ENCODE peak calls at places on chromosome 20, in six cellular contexts. F is ascending aorta, V is Karpas-422, E is cardiac muscle cell, K is lower lobe of right lung, B is GM23248. Q is an unnamed sample. For H3K27me3 and H3K4me1, the result is how much of the 10 kb centered on the place peaks cover.

GRCh38 chr20:13852321-13852720 is 67.5 kb downstream of the NDUFAF5 start:
- DNase-seq in F (no peak), V (no peak), E (no peak), K (no peak), B (no peak), Q (no peak)

GRCh38 chr20:432677-433299 is 24.7 kb downstream of the RBCK1 start:
- DNase-seq in F (peak), V (no peak), E (no peak), K (no peak), B (no peak), Q (no peak)

GRCh38 chr20:23049933-23050838 is 714 bp upstream of the THBD start:
- DNase-seq in F (peak), V (no peak), E (peak), K (peak), B (peak), Q (peak)

GRCh38 chr20:20014659-20015058 is 2.5 kb upstream of the NAA20 start:
- DNase-seq in F (no peak), V (no peak), E (no peak), K (no peak), B (no peak), Q (no peak)

GRCh38 chr20:17967595-17968365 is 814 bp downstream of the SNX5 start:
- DNase-seq in F (no peak), V (peak), E (peak), K (no peak), B (peak), Q (no peak)

GRCh38 chr20:38883081-38883980 is 42.9 kb upstream of the FAM83D start:
- DNase-seq in F (no peak), V (no peak), E (peak), K (no peak), B (peak), Q (peak)

GRCh38 chr20:34736106-34736505 is 32.0 kb downstream of the TP53INP2 start:
- DNase-seq in F (no peak), V (no peak), E (no peak), K (no peak), B (no peak), Q (no peak)

GRCh38 chr20:34639755-34640222 is 37.1 kb downstream of the PIGU start:
- DNase-seq in F (no peak), V (no peak), E (no peak), K (no peak), B (no peak), Q (no peak)

GRCh38 chr20:58219342-58219700 is 9.1 kb downstream of the ANKRD60 start:
- DNase-seq in F (no peak), V (no peak), E (peak), K (no peak), B (peak), Q (no peak)

GRCh38 chr20:45346291-45346718 is 1.9 kb downstream of the SDC4 start:
- DNase-seq in F (no peak), V (no peak), E (no peak), K (no peak), B (no peak), Q (no peak)

GRCh38 chr20:46142124-46142523 is 24.0 kb downstream of the CD40 start:
- DNase-seq in F (no peak), V (no peak), E (no peak), K (no peak), B (no peak), Q (no peak)

GRCh38 chr20:18922898-18923297 is 109.3 kb downstream of the SCP2D1 start:
- DNase-seq in F (no peak), V (peak), E (no peak), K (no peak), B (no peak), Q (no peak)

GRCh38 chr20:21149344-21149743 is 23.5 kb downstream of the KIZ start:
- DNase-seq in F (no peak), V (no peak), E (no peak), K (no peak), B (no peak), Q (no peak)

GRCh38 chr20:8464368-8464767 is 332.3 kb downstream of the PLCB1 start:
- DNase-seq in F (no peak), V (no peak), E (no peak), K (no peak), B (no peak), Q (no peak)

GRCh38 chr20:44110816-44111568 is 76.0 kb downstream of the JPH2 start:
- DNase-seq in F (peak), V (no peak), E (no peak), K (no peak), B (no peak), Q (no peak)

GRCh38 chr20:56627122-56628014 is 1.7 kb upstream of the TFAP2C start:
- DNase-seq in F (no peak), V (no peak), E (no peak), K (no peak), B (no peak), Q (no peak)

GRCh38 chr20:46458891-46459750 is 52.7 kb upstream of the ELMO2 start:
- DNase-seq in F (no peak), V (no peak), E (peak), K (peak), B (no peak), Q (no peak)

GRCh38 chr20:38113401-38114325 is 51.4 kb downstream of the TGM2 start:
- DNase-seq in F (no peak), V (peak), E (peak), K (no peak), B (no peak), Q (no peak)

GRCh38 chr20:60512436-60512835 is 554.2 kb downstream of the CDH26 start:
- DNase-seq in F (no peak), V (no peak), E (peak), K (no peak), B (peak), Q (no peak)

GRCh38 chr20:9903048-9903651 is 64.3 kb upstream of the PAK5 start:
- DNase-seq in F (no peak), V (peak), E (peak), K (no peak), B (peak), Q (no peak)

GRCh38 chr20:4563534-4563933 is 158.2 kb upstream of the PRND start:
- DNase-seq in F (no peak), V (peak), E (peak), K (no peak), B (peak), Q (no peak)

GRCh38 chr20:14489544-14489943 is 152.1 kb upstream of the FLRT3 start:
- DNase-seq in F (no peak), V (no peak), E (no peak), K (no peak), B (no peak), Q (no peak)

GRCh38 chr20:62652894-62653305 is 10.6 kb downstream of the SLCO4A1 start:
- DNase-seq in F (no peak), V (no peak), E (no peak), K (no peak), B (no peak), Q (peak)
- H3K4me3 ChIP-seq in F (peak), V (no peak), E (no peak), K (peak), B (peak), Q (no peak)

DNA sequence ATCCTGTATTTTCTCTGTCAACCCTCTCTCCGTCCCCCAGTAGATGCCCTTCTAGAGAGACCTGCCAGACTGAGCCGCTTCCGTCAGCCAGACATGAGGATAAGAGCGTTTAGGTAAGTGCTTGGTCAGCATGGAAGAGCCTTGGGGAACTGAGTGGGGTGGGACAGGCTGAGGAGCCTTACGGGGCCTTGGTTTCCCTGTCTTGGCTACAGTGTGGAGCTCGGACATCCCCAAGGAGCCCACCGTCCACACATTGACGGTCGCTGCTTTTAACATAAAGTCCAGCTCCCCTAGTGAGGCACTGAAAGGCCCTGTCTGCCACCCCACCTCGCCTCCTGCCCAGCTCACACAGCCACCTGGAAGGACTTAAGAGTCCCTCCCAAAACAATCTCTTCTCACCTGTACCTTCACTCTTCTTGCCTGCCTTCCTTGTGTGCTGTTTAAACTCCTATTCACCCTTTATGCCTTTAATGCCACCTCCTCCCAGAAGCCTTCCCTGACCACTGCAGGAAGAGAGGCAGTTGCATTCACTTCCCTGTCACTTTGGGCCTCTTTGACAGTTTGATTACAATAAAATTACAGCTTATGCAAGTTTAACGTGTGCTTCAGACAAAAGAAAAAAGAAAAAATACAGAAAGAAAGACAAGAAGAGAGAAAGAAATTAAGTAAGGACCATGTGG is 42.3 kb downstream of the PDYN start:
- DNase-seq in F (no peak), V (no peak), E (no peak), K (no peak), B (no peak), Q (no peak)
- H3K27me3 ChIP-seq in F (under half), V (under half), E (under half), K (under half), B (under half), Q (under half)

GRCh38 chr20:49680475-49680874 is 33.2 kb downstream of the B4GALT5 start:
- DNase-seq in F (no peak), V (no peak), E (no peak), K (no peak), B (no peak), Q (no peak)

GRCh38 chr20:49676581-49677291 is 36.9 kb downstream of the B4GALT5 start:
- DNase-seq in F (no peak), V (no peak), E (peak), K (no peak), B (peak), Q (no peak)

GRCh38 chr20:49674383-49675352 is 39.0 kb downstream of the B4GALT5 start:
- DNase-seq in F (no peak), V (peak), E (peak), K (no peak), B (peak), Q (no peak)

GRCh38 chr20:49675368-49676151 is 38.1 kb downstream of the B4GALT5 start:
- DNase-seq in F (no peak), V (no peak), E (no peak), K (no peak), B (peak), Q (no peak)

DNA sequence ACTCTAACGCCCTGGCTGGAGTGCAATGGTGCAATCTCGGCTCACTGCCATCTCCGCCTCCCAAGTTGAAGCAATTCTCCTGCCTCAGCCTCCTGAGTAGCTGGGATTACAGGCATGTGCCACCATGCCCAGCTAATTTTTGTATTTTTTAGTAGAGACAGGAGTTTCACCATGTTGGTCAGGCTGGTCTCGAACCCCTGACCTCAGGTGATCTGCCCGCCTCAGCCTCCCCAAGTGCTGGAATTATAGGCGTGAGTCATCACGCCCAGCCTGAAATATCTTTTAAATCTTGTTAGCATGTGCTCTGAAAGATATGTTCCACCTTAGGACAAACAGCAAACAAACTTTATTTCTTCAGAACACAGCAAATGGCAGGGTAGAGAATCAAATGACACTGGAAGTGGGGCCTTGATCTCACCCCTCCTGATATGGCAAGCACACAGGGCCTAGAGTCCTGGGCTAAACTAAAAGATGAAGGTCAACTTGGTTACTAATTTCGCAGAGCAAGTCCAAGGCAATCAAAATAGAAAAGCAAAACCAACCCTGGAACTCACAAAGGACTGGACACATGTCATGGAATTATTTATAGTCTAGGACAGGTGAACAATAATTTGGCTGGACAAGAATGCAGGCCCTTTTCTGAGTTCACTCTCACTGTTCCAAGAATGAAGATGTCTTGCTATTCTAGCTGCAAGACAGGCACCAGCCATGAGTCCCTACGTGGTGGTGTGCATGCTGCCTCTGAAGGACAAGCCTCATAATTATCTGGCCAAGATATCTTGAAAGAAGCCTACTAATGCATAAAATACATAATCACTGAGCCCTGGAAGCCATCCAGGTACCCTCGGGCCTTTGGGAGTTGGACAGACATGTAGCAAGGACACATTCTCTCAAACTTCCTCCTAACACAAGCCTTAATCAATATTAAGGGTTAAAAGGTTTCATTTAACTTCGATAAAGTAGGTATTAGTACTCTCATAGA is 35.6 kb downstream of the B4GALT5 start:
- DNase-seq in F (no peak), V (no peak), E (no peak), K (no peak), B (no peak), Q (no peak)
- H3K4me1 ChIP-seq in F (under half), V (under half), E (under half), K (half or more), B (half or more), Q (under half)

GRCh38 chr20:25054995-25055629 is 2.8 kb downstream of the ACSS1 start:
- DNase-seq in F (peak), V (peak), E (peak), K (no peak), B (peak), Q (no peak)

GRCh38 chr20:25054133-25054820 is 3.7 kb downstream of the ACSS1 start:
- DNase-seq in F (peak), V (no peak), E (no peak), K (no peak), B (no peak), Q (peak)

GRCh38 chr20:25056601-25057233 is 1.2 kb downstream of the ACSS1 start:
- DNase-seq in F (no peak), V (no peak), E (peak), K (no peak), B (no peak), Q (peak)

GRCh38 chr20:25057234-25058050 is 497 bp downstream of the ACSS1 start:
- DNase-seq in F (peak), V (peak), E (peak), K (peak), B (peak), Q (peak)

GRCh38 chr20:25055711-25056492 is 2.0 kb downstream of the ACSS1 start:
- DNase-seq in F (peak), V (no peak), E (peak), K (no peak), B (peak), Q (peak)
- H3K4me3 ChIP-seq in F (peak), V (no peak), E (no peak), K (peak), B (no peak), Q (peak)

GRCh38 chr20:61663521-61664425 is 401.9 kb downstream of the TAF4 start:
- DNase-seq in F (no peak), V (no peak), E (no peak), K (no peak), B (no peak), Q (peak)
- H3K27me3 ChIP-seq in F (under half), V (under half), E (under half), K (under half), B (under half), Q (under half)

GRCh38 chr20:51125774-51126173 is 102.9 kb upstream of the KCNG1 start:
- DNase-seq in F (no peak), V (no peak), E (no peak), K (no peak), B (no peak), Q (no peak)

GRCh38 chr20:51129201-51129671 is 106.3 kb upstream of the KCNG1 start:
- DNase-seq in F (peak), V (no peak), E (no peak), K (no peak), B (no peak), Q (no peak)

GRCh38 chr20:51126337-51126736 is 103.4 kb upstream of the KCNG1 start:
- DNase-seq in F (no peak), V (no peak), E (no peak), K (no peak), B (no peak), Q (no peak)

GRCh38 chr20:51127713-51128112 is 104.8 kb upstream of the KCNG1 start:
- DNase-seq in F (no peak), V (no peak), E (no peak), K (no peak), B (peak), Q (no peak)

GRCh38 chr20:51128198-51128597 is 105.3 kb upstream of the KCNG1 start:
- DNase-seq in F (peak), V (no peak), E (peak), K (no peak), B (peak), Q (no peak)
- H3K4me1 ChIP-seq in F (under half), V (under half), E (under half), K (under half), B (under half), Q (under half)

GRCh38 chr20:49868964-49869363 is 46.4 kb downstream of the SPATA2 start:
- DNase-seq in F (no peak), V (no peak), E (no peak), K (no peak), B (no peak), Q (no peak)
- H3K4me3 ChIP-seq in F (no peak), V (no peak), E (no peak), K (no peak), B (no peak), Q (no peak)

DNA sequence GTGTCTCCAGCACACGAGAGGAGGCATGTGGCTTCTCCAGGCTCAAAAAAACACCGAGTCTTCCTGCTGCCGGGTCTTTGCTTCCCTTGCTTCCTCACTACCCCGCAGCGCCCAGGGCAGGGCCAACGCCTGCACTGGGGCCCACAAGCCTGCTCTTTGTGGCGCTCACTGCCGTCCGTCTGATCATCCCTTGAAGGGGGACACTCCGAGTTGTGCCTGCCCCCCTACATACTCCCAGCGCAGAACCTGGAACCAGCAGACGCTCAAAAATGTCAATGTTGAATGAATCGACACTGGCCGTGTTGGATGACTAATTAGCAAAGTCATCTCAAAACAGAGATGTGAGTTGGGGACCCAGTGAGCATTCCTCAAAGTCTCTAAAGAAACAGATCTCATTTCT is 8.1 kb upstream of the ARFGAP1 start:
- DNase-seq in F (no peak), V (no peak), E (no peak), K (no peak), B (no peak), Q (no peak)
- H3K27me3 ChIP-seq in F (under half), V (under half), E (under half), K (half or more), B (under half), Q (under half)

GRCh38 chr20:41047279-41047974 is 18.8 kb downstream of the TOP1 start:
- DNase-seq in F (no peak), V (peak), E (no peak), K (no peak), B (peak), Q (no peak)
- H3K4me1 ChIP-seq in F (under half), V (half or more), E (half or more), K (half or more), B (half or more), Q (half or more)

GRCh38 chr20:53866787-53867740 is 203.3 kb downstream of the BCAS1 start:
- DNase-seq in F (no peak), V (peak), E (peak), K (no peak), B (peak), Q (no peak)
- H3K4me3 ChIP-seq in F (no peak), V (no peak), E (no peak), K (no peak), B (peak), Q (no peak)

Q was measured in spleen.